ENCODE peak calls at places on chromosomes 3 and 15, in four cellular contexts. L is activated gamma-delta T cell treated with anti-CD3 and anti-CD28 coated beads, Interleukin-2, amount 50 U/mL, for 16 hours; R is small intestine; B is non-pigmented ciliary epithelial cell. A is an unnamed sample.

GRCh38 chr3:44886561-44886960 is 12.2 kb downstream of the TGM4 start:
- DNase-seq in R (no peak), B (no peak), L (no peak), A (no peak)

GRCh38 chr3:94423566-94423965 is 360.7 kb downstream of the NSUN3 start:
- DNase-seq in L (no peak), R (no peak), B (no peak), A (peak; percentile 56)

GRCh38 chr3:125061170-125061569 is 5.4 kb upstream of the HEG1 start:
- DNase-seq in B (no peak), R (no peak), L (no peak), A (no peak)

GRCh38 chr15:49223536-49224274 is 53.7 kb downstream of the GALK2 start:
- DNase-seq in L (no peak), R (no peak), B (no peak), A (no peak)

GRCh38 chr15:39246523-39246922 is 334.4 kb upstream of the THBS1 start:
- DNase-seq in B (no peak), R (no peak), L (no peak), A (no peak)

GRCh38 chr15:77657629-77658238 is 25.0 kb upstream of the LINGO1 start:
- DNase-seq in R (no peak), B (no peak), L (no peak), A (no peak)

GRCh38 chr3:149243540-149243939 is 21.9 kb upstream of the CP start:
- DNase-seq in R (no peak), B (no peak), L (no peak), A (no peak)

GRCh38 chr3:141486735-141487418 is at the start of gene RASA2:
- DNase-seq in B (no peak), L (peak; percentile 32), R (peak; percentile 74), A (no peak)

GRCh38 chr3:147410518-147411234 is 1.5 kb downstream of the ZIC1 start:
- DNase-seq in L (no peak), B (no peak), R (no peak), A (peak; percentile 55)

GRCh38 chr3:45509038-45509767 is 85.3 kb upstream of the LIMD1 start:
- DNase-seq in B (peak; percentile 98), L (no peak), R (peak; percentile 62), A (peak; percentile 85)

GRCh38 chr15:75153565-75154248 is 48.0 kb upstream of the C15orf39 start:
- DNase-seq in L (no peak), R (no peak), B (no peak), A (no peak)

GRCh38 chr15:58934521-58934920 is 1.0 kb upstream of the SLTM start:
- DNase-seq in B (no peak), R (peak; percentile 38), L (no peak), A (no peak)